ENCODE peak calls at places on chromosomes 6 and 20, in seven cellular contexts. L is BE2C; K is CD8-positive, alpha-beta T cell; B is thoracic aorta; D is cardiac muscle cell; P is Panc1; C is heart left ventricle. N is an unnamed sample. For H3K4me1, the result is how much of the 10 kb centered on the place peaks cover.

GRCh38 chr6:39880521-39881048 is 53.7 kb downstream of the MOCS1 start:
- DNase-seq in D (no peak), L (no peak), C (no peak), P (no peak), B (no peak), K (no peak), N (no peak)

GRCh38 chr6:33205172-33206026 is 944 bp downstream of the HSD17B8 start:
- DNase-seq in D (no peak), L (no peak), K (no peak), C (no peak), P (peak), B (no peak), N (no peak)

GRCh38 chr6:16472349-16473069 is 234.1 kb downstream of the GMPR start:
- DNase-seq in C (no peak), P (no peak), B (no peak), K (no peak), D (peak), L (no peak), N (no peak)

GRCh38 chr20:57614490-57615471 is 5.4 kb downstream of the ZBP1 start:
- DNase-seq in B (no peak), L (no peak), P (no peak), K (peak), C (no peak), D (no peak), N (no peak)

GRCh38 chr6:111921108-111921507 is 47.9 kb upstream of the FYN start:
- DNase-seq in C (no peak), P (no peak), K (no peak), L (no peak), D (no peak), B (no peak), N (no peak)

GRCh38 chr20:18738055-18738454 is 75.5 kb upstream of the SCP2D1 start:
- DNase-seq in L (no peak), C (no peak), P (no peak), D (peak), K (peak), B (no peak), N (no peak)

GRCh38 chr6:161618816-161619454 is 345.1 kb upstream of the AGPAT4 start:
- DNase-seq in P (peak), K (no peak), L (peak), C (no peak), B (no peak), D (peak), N (peak)

GRCh38 chr6:168116446-168116974 is 37.5 kb upstream of the FRMD1 start:
- DNase-seq in C (no peak), B (no peak), D (no peak), K (no peak), L (no peak), P (no peak), N (no peak)

GRCh38 chr6:147223751-147224150 is 19.5 kb downstream of the STXBP5 start:
- DNase-seq in C (no peak), K (no peak), P (no peak), D (no peak), B (no peak), L (no peak), N (no peak)

GRCh38 chr6:42068872-42069522 is 18.7 kb downstream of the TAF8 start:
- DNase-seq in P (no peak), B (no peak), L (no peak), K (no peak), D (no peak), C (peak), N (no peak)

GRCh38 chr6:109322825-109323580 is 59.3 kb downstream of the CD164 start:
- DNase-seq in C (no peak), B (peak), K (no peak), D (no peak), L (no peak), P (no peak), N (no peak)

GRCh38 chr20:10502098-10502526 is 67.0 kb downstream of the SLX4IP start:
- DNase-seq in L (no peak), D (no peak), C (no peak), K (peak), P (no peak), B (no peak), N (no peak)

GRCh38 chr6:1616556-1617463 is 7.1 kb downstream of the FOXC1 start:
- DNase-seq in D (no peak), C (no peak), K (no peak), P (no peak), B (no peak), L (no peak), N (no peak)

GRCh38 chr20:4067600-4068261 is 52.4 kb upstream of the RNF24 start:
- DNase-seq in L (no peak), K (no peak), D (peak), C (no peak), B (no peak), P (no peak), N (no peak)

GRCh38 chr6:158220786-158221442 is 52.8 kb downstream of the GTF2H5 start:
- DNase-seq in C (peak), D (peak), K (peak), L (peak), P (no peak), B (no peak), N (peak)

GRCh38 chr6:158039178-158039557 is 57.5 kb downstream of the SYNJ2 start:
- DNase-seq in P (no peak), K (no peak), L (no peak), D (no peak), B (no peak), C (no peak), N (peak)

GRCh38 chr20:2814076-2814475 is 711 bp upstream of the C20orf141 start:
- DNase-seq in P (no peak), B (no peak), C (no peak), L (no peak), D (no peak), K (no peak), N (peak)

GRCh38 chr20:52047811-52048302 is 143.7 kb downstream of the ZFP64 start:
- DNase-seq in B (no peak), L (no peak), P (no peak), D (peak), C (no peak), K (no peak), N (no peak)

GRCh38 chr20:21981179-21981578 is 275.7 kb downstream of the PAX1 start:
- DNase-seq in C (no peak), P (no peak), D (no peak), B (no peak), K (no peak), L (no peak), N (no peak)

GRCh38 chr6:142566628-142567396 is 265.0 kb downstream of the ADGRG6 start:
- DNase-seq in L (peak), B (no peak), P (peak), D (peak), C (no peak), K (peak), N (peak)

GRCh38 chr6:37851997-37852524 is 32.5 kb downstream of the ZFAND3 start:
- DNase-seq in L (no peak), B (no peak), C (no peak), P (no peak), K (no peak), D (no peak), N (no peak)

GRCh38 chr6:131156411-131156810 is 21.1 kb downstream of the AKAP7 start:
- DNase-seq in C (no peak), K (no peak), L (no peak), P (no peak), D (no peak), B (no peak), N (no peak)

GRCh38 chr20:34938466-34939163 is 17.0 kb downstream of the GSS start:
- DNase-seq in D (no peak), C (peak), L (no peak), B (no peak), P (no peak), K (no peak), N (peak)

GRCh38 chr6:23731609-23732008 is 394.4 kb upstream of the NRSN1 start:
- DNase-seq in L (no peak), P (no peak), D (no peak), K (no peak), B (no peak), C (no peak), N (no peak)

GRCh38 chr6:41568585-41569384 is 22.6 kb downstream of the FOXP4 start:
- DNase-seq in C (no peak), L (no peak), K (no peak), B (no peak), P (no peak), D (no peak), N (no peak)

GRCh38 chr6:44263357-44264100 is 1.8 kb downstream of the NFKBIE start:
- DNase-seq in P (no peak), D (peak), C (no peak), B (no peak), L (no peak), K (no peak), N (no peak)

GRCh38 chr6:159610881-159611280 is 82.2 kb downstream of the SOD2 start:
- DNase-seq in K (no peak), P (no peak), D (no peak), C (no peak), L (no peak), B (no peak), N (no peak)

GRCh38 chr20:63081831-63082230 is 75.1 kb upstream of the BHLHE23 start:
- DNase-seq in K (no peak), D (no peak), L (peak), B (no peak), P (no peak), C (no peak), N (no peak)

GRCh38 chr20:531608-532007 is 12.0 kb downstream of the CSNK2A1 start:
- DNase-seq in B (no peak), D (no peak), C (no peak), P (no peak), L (no peak), K (no peak), N (no peak)

GRCh38 chr20:45835230-45836224 is 1.9 kb downstream of the SNX21 start:
- DNase-seq in L (no peak), K (no peak), B (peak), C (no peak), D (no peak), P (no peak), N (no peak)

GRCh38 chr6:29071831-29072723 is 15.0 kb downstream of the OR2B3 start:
- DNase-seq in L (peak), K (no peak), D (peak), B (no peak), C (no peak), P (peak), N (peak)

GRCh38 chr6:4891171-4891570 is 112.7 kb downstream of the RPP40 start:
- DNase-seq in C (no peak), L (no peak), D (no peak), P (no peak), K (no peak), B (no peak), N (no peak)

GRCh38 chr6:131061041-131061770 is 1.8 kb downstream of the EPB41L2 start:
- DNase-seq in K (no peak), P (no peak), L (no peak), C (no peak), D (peak), B (no peak), N (peak)

GRCh38 chr6:159693894-159694545 is 979 bp upstream of the SOD2 start:
- DNase-seq in C (no peak), D (peak), P (no peak), B (no peak), K (no peak), L (no peak), N (no peak)

GRCh38 chr20:40305303-40305702 is 383.7 kb downstream of the MAFB start:
- DNase-seq in D (no peak), C (no peak), B (no peak), P (no peak), K (no peak), L (no peak), N (no peak)

GRCh38 chr20:2108987-2109386 is 7.4 kb downstream of the STK35 start:
- DNase-seq in L (no peak), B (no peak), C (no peak), D (peak), K (peak), P (peak), N (no peak)

GRCh38 chr6:44222987-44223470 is 366 bp upstream of the SLC29A1 start:
- DNase-seq in D (no peak), C (no peak), L (no peak), B (no peak), K (no peak), P (no peak), N (peak)

GRCh38 chr6:127291495-127291894 is 24.8 kb downstream of the RNF146 start:
- DNase-seq in D (no peak), C (no peak), L (no peak), K (no peak), B (no peak), P (no peak), N (no peak)

GRCh38 chr6:166820483-166820882 is 135.9 kb downstream of the RNASET2 start:
- DNase-seq in D (no peak), L (no peak), B (no peak), C (no peak), K (no peak), P (no peak), N (no peak)

GRCh38 chr6:166822609-166823008 is 133.7 kb downstream of the RNASET2 start:
- DNase-seq in C (no peak), B (no peak), L (no peak), D (no peak), K (no peak), P (no peak), N (no peak)

GRCh38 chr6:166815629-166816028 is 140.7 kb downstream of the RNASET2 start:
- DNase-seq in L (no peak), P (no peak), B (no peak), K (no peak), C (no peak), D (peak), N (peak)

GRCh38 chr6:166824146-166824879 is 132.0 kb downstream of the RNASET2 start:
- DNase-seq in L (no peak), C (no peak), K (no peak), D (no peak), P (no peak), B (no peak), N (no peak)

DNA sequence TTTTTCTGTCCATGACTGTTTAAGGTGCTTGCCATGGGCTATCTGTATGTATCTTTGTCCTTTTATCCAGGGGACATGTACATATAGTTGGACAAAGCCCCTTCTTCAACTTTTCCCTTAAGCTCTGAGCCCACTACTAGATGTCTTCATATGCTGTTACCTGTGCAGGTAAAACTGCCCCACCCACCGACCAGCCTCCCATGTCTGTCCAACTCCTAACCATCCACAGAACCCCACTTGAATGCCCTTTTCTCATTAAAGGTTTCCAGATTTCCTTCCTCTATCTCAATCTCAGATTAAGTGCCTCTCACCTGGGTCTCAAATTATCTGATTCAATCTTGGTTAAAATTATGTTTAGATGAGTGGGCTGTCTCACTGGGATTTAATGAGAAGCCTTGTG is 136.3 kb downstream of the RNASET2 start:
- DNase-seq in K (no peak), L (no peak), B (no peak), D (no peak), P (no peak), C (no peak), N (no peak)
- H3K4me1 ChIP-seq in K (under half), L (under half), B (under half), D (under half), P (under half), C (under half), N (under half)

DNA sequence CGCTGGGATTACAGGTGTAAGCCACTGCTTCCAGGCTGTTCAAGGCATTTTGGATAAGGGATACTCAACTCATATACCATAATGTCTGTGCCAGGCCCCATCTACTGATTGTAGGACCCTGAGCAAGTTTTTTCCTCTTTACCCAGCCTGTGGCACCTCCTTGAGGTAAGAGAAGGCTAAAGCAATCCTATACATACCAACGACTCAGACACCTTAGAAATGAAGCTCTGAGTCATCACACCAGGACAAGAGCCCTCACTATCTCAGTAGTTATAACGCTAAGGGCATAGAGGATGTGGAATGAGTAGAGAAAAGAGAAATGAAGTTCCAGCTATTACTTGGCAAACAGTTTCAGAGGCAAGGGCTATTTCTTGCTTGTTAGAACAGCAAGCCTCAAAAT is 16.9 kb downstream of the NDRG3 start:
- DNase-seq in D (peak), K (no peak), B (no peak), P (no peak), L (no peak), C (no peak), N (peak)
- TF ChIP-seq CTCF in D (no peak), K (no peak), B (no peak), P (no peak), L (peak), C (no peak), N (peak)

GRCh38 chr6:35589904-35590303 is 77.2 kb upstream of the TULP1 start:
- DNase-seq in P (no peak), K (no peak), L (no peak), B (no peak), C (no peak), D (no peak), N (no peak)

GRCh38 chr6:35596448-35597442 is 84.0 kb upstream of the TULP1 start:
- DNase-seq in L (peak), B (no peak), P (no peak), C (no peak), K (no peak), D (peak), N (peak)

GRCh38 chr6:35592178-35592577 is 79.5 kb upstream of the TULP1 start:
- DNase-seq in C (no peak), D (no peak), B (no peak), K (no peak), P (no peak), L (no peak), N (no peak)

GRCh38 chr6:35590622-35591066 is 77.9 kb upstream of the TULP1 start:
- DNase-seq in L (no peak), K (no peak), C (no peak), D (peak), P (no peak), B (no peak), N (no peak)

DNA sequence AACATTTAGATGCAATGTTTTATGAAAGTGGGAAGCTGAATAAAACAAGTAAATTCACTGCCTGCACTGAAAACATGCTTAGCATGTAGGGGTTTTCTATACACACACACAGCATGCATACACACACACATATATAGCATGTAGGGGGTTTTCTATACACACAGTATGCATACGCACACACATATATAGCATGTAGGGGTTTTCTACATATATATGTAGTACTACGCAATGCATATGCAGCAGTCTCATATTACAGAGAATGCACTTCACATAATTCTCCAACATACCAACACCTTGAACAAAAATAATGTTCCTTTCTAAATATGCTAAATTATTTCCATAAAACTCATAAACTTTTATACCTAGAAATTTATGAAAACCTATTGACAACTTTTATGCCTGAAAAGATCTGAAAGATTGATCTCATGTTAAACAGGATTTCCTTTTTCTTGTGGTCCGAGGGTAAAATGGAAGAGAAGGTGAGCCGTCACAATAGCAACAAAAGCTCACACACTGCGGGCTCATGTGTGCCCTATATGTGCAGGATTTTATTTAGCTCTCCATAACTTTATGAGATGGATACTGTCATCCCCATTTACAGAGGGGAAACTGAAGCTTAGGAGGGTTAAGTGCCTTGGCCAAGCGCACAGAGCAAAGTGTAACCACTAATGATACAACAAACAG is 81.9 kb upstream of the TULP1 start:
- DNase-seq in L (no peak), D (no peak), P (no peak), K (no peak), C (no peak), B (no peak), N (no peak)
- H3K4me1 ChIP-seq in L (under half), D (under half), P (under half), K (half or more), C (under half), B (half or more), N (under half)

GRCh38 chr20:54665812-54666211 is 190.4 kb downstream of the DOK5 start:
- DNase-seq in K (no peak), B (no peak), L (no peak), P (no peak), D (no peak), C (no peak), N (no peak)

GRCh38 chr20:54669054-54669390 is 193.6 kb downstream of the DOK5 start:
- DNase-seq in C (no peak), D (no peak), L (no peak), B (no peak), K (no peak), P (no peak), N (no peak)

DNA sequence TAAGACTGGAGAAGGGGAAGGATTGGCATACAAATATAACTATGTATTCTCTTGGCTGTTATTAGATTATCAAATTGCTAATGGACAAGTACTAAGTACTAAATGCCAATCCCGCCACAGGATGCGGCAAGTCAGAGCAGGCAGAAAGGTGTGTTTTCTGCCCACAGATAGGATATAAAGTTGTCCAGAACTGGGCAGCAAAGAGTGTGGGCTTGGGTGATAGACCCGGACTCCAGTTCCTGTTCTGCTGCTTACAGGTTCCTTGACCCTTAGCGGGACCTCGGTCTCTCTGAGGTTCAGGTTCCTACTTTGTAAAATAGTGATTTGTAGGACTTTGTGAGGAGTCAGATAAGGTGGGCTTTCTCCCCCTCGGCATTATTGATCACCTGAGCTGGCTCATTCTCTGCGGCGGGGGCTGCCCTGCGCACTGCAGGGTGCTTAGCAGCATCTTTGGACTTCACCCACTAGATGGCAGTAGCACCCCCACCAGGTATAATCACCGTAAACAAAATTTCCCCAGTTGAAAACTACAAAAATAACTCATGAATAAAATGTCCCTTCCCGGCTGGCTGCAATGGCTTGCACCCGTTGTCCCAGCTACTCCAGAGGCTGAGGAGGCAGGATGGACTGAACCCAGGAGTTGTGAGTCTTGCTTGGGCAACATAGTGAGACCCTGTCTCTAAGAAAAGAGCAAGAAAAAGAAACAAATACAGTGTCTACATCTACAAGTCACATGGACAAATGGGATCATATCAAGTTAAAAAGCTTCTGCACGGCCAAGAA is 193.1 kb downstream of the DOK5 start:
- DNase-seq in B (no peak), D (peak), L (peak), K (no peak), P (no peak), C (no peak), N (peak)
- TF ChIP-seq CTCF in B (peak), D (peak), L (peak), K (peak), P (peak), C (peak), N (peak)

N was measured in A673.